ENCODE peak calls at places on chromosomes 13 and 19, in four cellular contexts. D, P, T and Z are unnamed samples.

GRCh38 chr19:16069813-16070365 is 6.4 kb upstream of the TPM4 start:
- DNase-seq in P (no peak), D (no peak), T (no peak), Z (no peak)

GRCh38 chr19:38679839-38680238 is 32.4 kb downstream of the ACTN4 start:
- DNase-seq in T (no peak), D (no peak), P (no peak), Z (no peak)

GRCh38 chr13:109396266-109396665 is 390.1 kb downstream of the IRS2 start:
- DNase-seq in T (no peak), P (no peak), D (no peak), Z (no peak)

GRCh38 chr19:27972291-27973040 is 1240.5 kb downstream of the UQCRFS1 start:
- DNase-seq in D (no peak), P (no peak), T (no peak), Z (no peak)

GRCh38 chr13:57314897-57315520 is 148.0 kb downstream of the PRR20E start:
- DNase-seq in D (no peak), P (no peak), T (no peak), Z (no peak)

GRCh38 chr19:33447336-33448158 is 74.0 kb downstream of the CEBPG start:
- DNase-seq in P (peak), D (no peak), T (no peak), Z (no peak)

GRCh38 chr13:101514695-101515275 is 62.3 kb downstream of the ITGBL1 start:
- DNase-seq in P (no peak), D (no peak), T (no peak), Z (peak)

GRCh38 chr19:4582980-4583842 is 23.7 kb upstream of the SEMA6B start:
- DNase-seq in T (no peak), P (no peak), D (no peak), Z (peak)

GRCh38 chr13:24286624-24287023 is 22.8 kb upstream of the C1QTNF9 start:
- DNase-seq in D (no peak), P (no peak), T (no peak), Z (no peak)
- TF ChIP-seq TCF7 in D (no peak), P (no peak), T (no peak), Z (no peak)

GRCh38 chr13:26968431-26969335 is 202.9 kb downstream of the USP12 start:
- DNase-seq in P (no peak), D (no peak), T (no peak), Z (peak)
- TF ChIP-seq TCF7 in P (no peak), D (no peak), T (no peak), Z (peak)

DNA sequence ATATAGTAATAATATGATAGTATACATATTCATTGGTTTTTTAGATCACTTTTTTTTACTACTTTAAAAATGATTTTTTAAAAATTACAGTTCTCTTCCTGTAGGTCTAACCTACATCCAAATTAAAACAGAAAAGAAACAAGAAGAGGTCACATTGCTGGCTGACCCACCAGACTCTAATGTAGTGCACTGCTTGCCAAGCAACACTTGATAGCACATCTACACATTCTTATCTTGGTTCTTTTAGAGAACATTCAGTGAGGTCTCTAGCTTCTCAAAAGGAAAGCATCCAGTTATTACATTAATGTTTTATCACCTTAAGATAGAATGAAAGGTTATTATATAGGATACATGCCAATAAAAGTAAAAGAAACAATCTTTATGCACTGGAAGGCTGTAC is 35.6 kb downstream of the NDFIP2 start:
- DNase-seq in D (no peak), T (no peak), P (no peak), Z (no peak)
- TF ChIP-seq TCF7 in D (no peak), T (no peak), P (no peak), Z (no peak)

DNA sequence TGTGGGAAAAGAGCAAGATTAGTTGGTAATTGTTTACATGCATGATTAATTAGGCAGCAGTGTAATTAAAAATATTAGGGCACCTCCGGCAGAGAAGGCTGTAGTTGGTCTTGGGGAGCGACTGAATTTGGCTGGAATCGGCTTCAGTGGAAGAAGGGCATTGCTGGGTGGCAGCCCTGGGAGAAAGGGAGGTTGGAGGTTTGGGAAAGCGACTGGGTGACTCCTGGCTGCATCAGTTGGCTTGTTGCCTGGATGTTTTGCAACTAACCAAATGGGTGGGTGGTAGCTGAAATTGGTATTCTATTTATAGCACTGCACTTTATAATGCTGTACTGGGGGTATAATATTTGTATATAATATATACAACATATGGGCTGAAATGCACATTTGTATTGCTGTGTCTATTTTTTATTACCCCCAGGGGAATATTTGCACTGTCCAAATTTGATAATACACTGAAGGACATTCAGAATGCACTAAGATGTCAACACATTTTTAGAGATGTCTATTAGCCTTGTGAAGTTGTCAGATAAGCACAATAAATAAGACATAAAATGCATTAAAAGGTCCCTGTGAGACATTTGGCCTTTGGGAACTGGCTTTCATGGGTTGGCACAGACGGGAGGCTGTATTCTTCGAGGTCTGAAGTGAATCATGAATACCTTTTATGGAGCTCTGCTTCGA is 1.7 kb downstream of the B3GLCT start:
- DNase-seq in D (no peak), P (no peak), T (no peak), Z (no peak)
- TF ChIP-seq TCF7 in D (no peak), P (no peak), T (no peak), Z (no peak)

GRCh38 chr13:29507356-29507755 is 88.1 kb downstream of the SLC7A1 start:
- DNase-seq in T (no peak), P (no peak), D (no peak), Z (no peak)
- TF ChIP-seq TCF7 in T (no peak), P (no peak), D (no peak), Z (no peak)

GRCh38 chr19:41570179-41570578 is 5.8 kb upstream of the CEACAM21 start:
- DNase-seq in D (no peak), T (no peak), P (no peak), Z (no peak)

GRCh38 chr19:41563847-41564514 is 12.0 kb upstream of the CEACAM21 start:
- DNase-seq in P (peak), D (no peak), T (no peak), Z (no peak)

GRCh38 chr19:41564515-41565383 is 11.2 kb upstream of the CEACAM21 start:
- DNase-seq in P (peak), D (no peak), T (no peak), Z (no peak)

GRCh38 chr19:41569481-41570150 is 6.3 kb upstream of the CEACAM21 start:
- DNase-seq in P (no peak), D (no peak), T (no peak), Z (no peak)

GRCh38 chr19:41565384-41565730 is 10.6 kb upstream of the CEACAM21 start:
- DNase-seq in T (no peak), D (no peak), P (peak), Z (no peak)
- TF ChIP-seq TCF7 in T (no peak), D (no peak), P (no peak), Z (no peak)

DNA sequence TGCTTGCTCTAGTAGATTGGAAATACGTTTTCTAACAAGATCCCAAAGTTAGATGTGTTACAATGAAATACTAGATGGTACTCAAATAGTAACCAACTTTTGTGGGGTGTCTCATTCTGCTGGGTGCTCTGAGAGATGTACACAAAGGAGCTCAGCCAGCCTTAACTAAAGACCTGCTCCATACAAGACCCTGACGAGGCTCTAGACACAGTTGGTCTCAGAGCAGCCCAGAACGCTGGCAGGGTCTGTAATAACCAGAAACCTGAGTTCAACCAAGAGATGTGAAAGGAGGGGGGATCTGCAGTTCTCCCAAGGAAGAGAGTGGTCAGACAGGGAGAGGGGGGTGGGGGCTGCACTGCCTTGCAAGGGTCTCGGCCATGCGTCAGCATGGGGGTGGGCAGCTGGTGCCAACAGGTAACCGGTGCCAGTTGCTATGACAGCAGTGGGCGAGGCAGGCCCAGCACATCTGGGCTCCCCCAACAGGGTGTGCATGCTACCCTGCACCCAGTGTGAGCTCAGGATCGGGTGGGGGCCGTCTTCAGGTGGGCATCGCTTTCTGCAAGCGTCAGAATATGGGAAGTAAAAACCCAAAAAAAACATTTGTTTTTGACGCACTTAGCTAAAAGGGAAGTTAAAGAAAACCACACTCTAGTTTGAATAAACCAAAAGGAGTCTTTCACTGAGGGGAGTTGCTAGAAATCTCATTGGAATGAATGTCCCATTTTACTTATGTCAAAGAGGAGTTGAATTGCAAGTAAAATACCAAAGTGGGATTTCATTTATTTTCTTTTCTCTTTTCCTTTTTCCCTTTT is 68.0 kb upstream of the GPR183 start:
- DNase-seq in T (no peak), D (no peak), P (no peak), Z (no peak)
- TF ChIP-seq TCF7 in T (no peak), D (no peak), P (no peak), Z (no peak)

GRCh38 chr19:2607712-2608601 is 94.5 kb downstream of the GNG7 start:
- DNase-seq in D (peak), P (no peak), T (no peak), Z (no peak)
- TF ChIP-seq TCF7 in D (no peak), P (no peak), T (no peak), Z (no peak)

GRCh38 chr19:45173816-45174215 is 4.2 kb downstream of the TRAPPC6A start:
- DNase-seq in T (no peak), D (no peak), P (no peak), Z (no peak)
- TF ChIP-seq TCF7 in T (no peak), D (no peak), P (no peak), Z (no peak)